ENCODE peak calls at places on chromosomes 11 and 22, in ten cellular contexts. V, R, W, Y, I, O, E, H, T and F are unnamed samples. For H3K4me1, the result is how much of the 10 kb centered on the place peaks cover.

GRCh38 chr11:116065986-116066385 is 561.8 kb upstream of the CADM1 start:
- DNase-seq in V (no peak), R (no peak), W (no peak), Y (no peak), I (no peak), O (no peak), E (no peak), H (no peak), T (no peak), F (no peak)

GRCh38 chr11:65853249-65853979 is 4.6 kb downstream of the CFL1 start:
- DNase-seq in V (peak), R (no peak), W (peak), Y (no peak), I (no peak), O (no peak), E (no peak), H (no peak), T (no peak), F (no peak)

GRCh38 chr22:16915711-16916110 is 90.5 kb upstream of the XKR3 start:
- DNase-seq in V (no peak), R (no peak), W (no peak), Y (no peak), I (no peak), O (no peak), E (no peak), H (no peak), T (no peak), F (no peak)

GRCh38 chr22:24772493-24773220 is 1.9 kb downstream of the PIWIL3 start:
- DNase-seq in V (peak), R (no peak), W (no peak), Y (peak), I (peak), O (no peak), E (no peak), H (peak), T (no peak), F (no peak)

GRCh38 chr11:43969543-43969942 is 27.1 kb downstream of the C11orf96 start:
- DNase-seq in V (no peak), R (no peak), W (no peak), Y (peak), I (no peak), O (no peak), E (no peak), H (no peak), T (no peak), F (no peak)

GRCh38 chr11:117562111-117562510 is 234.5 kb downstream of the CEP164 start:
- DNase-seq in V (no peak), R (no peak), W (no peak), Y (no peak), I (no peak), O (no peak), E (no peak), H (no peak), T (no peak), F (no peak)

GRCh38 chr22:20637740-20638139 is 130.3 kb downstream of the MED15 start:
- DNase-seq in V (no peak), R (no peak), W (no peak), Y (no peak), I (no peak), O (no peak), E (no peak), H (no peak), T (no peak), F (no peak)

GRCh38 chr11:60282291-60282690 is 1.8 kb downstream of the MS4A4A start:
- DNase-seq in V (no peak), R (no peak), W (no peak), Y (no peak), I (no peak), O (no peak), E (no peak), H (no peak), T (no peak), F (no peak)

GRCh38 chr11:78377625-78378418 is 39.8 kb downstream of the GAB2 start:
- DNase-seq in V (no peak), R (no peak), W (peak), Y (no peak), I (no peak), O (no peak), E (no peak), H (no peak), T (no peak), F (no peak)

GRCh38 chr11:1825785-1826451 is 8.9 kb upstream of the SYT8 start:
- DNase-seq in V (peak), R (no peak), W (no peak), Y (no peak), I (no peak), O (no peak), E (no peak), H (no peak), T (no peak), F (no peak)
- H3K4me1 ChIP-seq in V (under half), R (under half), W (under half), Y (under half), I (under half), O (half or more), E (under half), H (under half), T (under half), F (under half)

GRCh38 chr11:61969838-61970452 is 2.5 kb upstream of the FTH1 start:
- DNase-seq in V (no peak), R (no peak), W (no peak), Y (no peak), I (no peak), O (no peak), E (no peak), H (peak), T (no peak), F (no peak)
- H3K4me1 ChIP-seq in V (under half), R (half or more), W (under half), Y (under half), I (under half), O (half or more), E (half or more), H (half or more), T (half or more), F (under half)

DNA sequence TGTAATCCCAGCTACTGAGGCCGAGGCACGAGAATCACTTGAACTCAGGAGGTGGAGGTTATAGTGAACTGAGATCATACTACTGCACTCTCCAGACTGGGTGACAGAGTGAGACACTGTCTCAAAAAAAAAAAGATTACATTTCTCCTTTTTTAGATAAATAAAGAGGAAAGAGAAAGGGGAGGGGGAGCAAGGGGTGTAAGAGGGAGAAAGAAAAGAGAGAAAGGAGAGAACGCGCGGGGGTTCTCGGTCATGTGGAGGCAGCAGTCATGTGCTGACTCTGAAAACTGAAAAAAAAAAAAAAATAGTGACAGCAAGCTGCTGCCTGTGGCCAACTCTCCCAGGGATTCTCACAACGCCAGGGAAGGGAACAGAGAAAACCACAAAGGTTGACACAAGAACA is 14.3 kb downstream of the SCGB1A1 start:
- DNase-seq in V (no peak), R (no peak), W (no peak), Y (no peak), I (no peak), O (no peak), E (no peak), H (no peak), T (no peak), F (no peak)
- H3K4me1 ChIP-seq in V (under half), R (under half), W (under half), Y (under half), I (under half), O (half or more), E (under half), H (under half), T (under half), F (under half)

GRCh38 chr11:35083181-35084061 is 55.5 kb upstream of the CD44 start:
- DNase-seq in V (peak), R (peak), W (peak), Y (no peak), I (no peak), O (peak), E (peak), H (peak), T (peak), F (no peak)

GRCh38 chr11:35082322-35083180 is 56.4 kb upstream of the CD44 start:
- DNase-seq in V (peak), R (peak), W (peak), Y (no peak), I (no peak), O (peak), E (peak), H (peak), T (peak), F (peak)

GRCh38 chr11:35077709-35078695 is 61.0 kb upstream of the CD44 start:
- DNase-seq in V (no peak), R (no peak), W (no peak), Y (no peak), I (no peak), O (no peak), E (no peak), H (peak), T (no peak), F (no peak)

GRCh38 chr11:35076201-35077100 is 62.5 kb upstream of the CD44 start:
- DNase-seq in V (no peak), R (no peak), W (no peak), Y (no peak), I (no peak), O (no peak), E (no peak), H (no peak), T (no peak), F (no peak)

GRCh38 chr11:35079581-35079980 is 59.4 kb upstream of the CD44 start:
- DNase-seq in V (no peak), R (no peak), W (no peak), Y (no peak), I (no peak), O (no peak), E (no peak), H (no peak), T (no peak), F (no peak)
- H3K4me1 ChIP-seq in V (under half), R (under half), W (under half), Y (under half), I (under half), O (under half), E (under half), H (half or more), T (under half), F (under half)

DNA sequence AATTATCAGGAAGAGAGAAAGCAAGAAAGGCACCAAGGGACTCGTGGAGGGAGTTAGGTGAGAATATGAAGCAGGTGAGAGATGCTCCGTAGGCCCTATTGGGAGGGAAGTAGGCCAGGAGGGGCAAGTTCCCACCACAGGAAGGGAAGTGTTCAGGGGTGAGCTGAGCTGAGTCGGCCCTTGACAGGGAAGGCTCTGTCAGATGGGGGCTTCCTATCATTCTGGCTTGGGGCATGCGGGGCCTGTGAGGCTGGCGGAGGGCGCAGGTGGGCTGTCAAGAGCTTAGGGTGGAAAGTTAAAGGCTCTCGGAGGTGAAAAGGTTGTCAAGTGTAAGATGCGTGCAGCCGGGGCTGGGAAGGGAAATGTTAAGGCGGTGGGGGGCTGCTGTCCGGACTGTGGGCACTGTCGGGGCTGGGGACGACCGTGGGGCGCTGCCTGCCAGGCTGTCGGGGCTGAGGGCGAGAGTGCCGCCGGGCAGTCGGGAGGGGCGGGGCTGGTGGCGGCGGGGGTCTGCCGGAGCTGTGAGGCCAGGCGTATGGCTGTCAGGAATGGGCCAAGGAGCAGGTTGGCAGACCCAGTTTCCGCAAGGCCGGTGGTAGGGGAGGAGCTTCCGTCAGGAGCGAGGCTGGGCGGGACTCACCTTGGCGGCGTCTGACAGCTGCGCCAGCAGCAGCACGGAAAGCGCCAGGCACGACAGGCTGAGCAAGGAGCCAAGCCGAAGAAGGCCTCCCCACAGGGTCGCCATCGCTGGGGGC is 496 bp downstream of the TMEM9B start:
- DNase-seq in V (peak), R (peak), W (peak), Y (peak), I (peak), O (peak), E (peak), H (peak), T (peak), F (no peak)
- H3K4me1 ChIP-seq in V (under half), R (under half), W (under half), Y (under half), I (under half), O (half or more), E (under half), H (under half), T (under half), F (under half)

GRCh38 chr11:121451178-121451981 is 734 bp upstream of the SORL1 start:
- DNase-seq in V (no peak), R (no peak), W (peak), Y (no peak), I (no peak), O (peak), E (no peak), H (peak), T (no peak), F (peak)

GRCh38 chr11:121455115-121455514 is 2.3 kb upstream of the SORL1-AS1 start:
- DNase-seq in V (no peak), R (no peak), W (no peak), Y (no peak), I (no peak), O (no peak), E (no peak), H (no peak), T (no peak), F (no peak)

GRCh38 chr11:121452609-121453150 is at the start of gene SORL1-AS1:
- DNase-seq in V (no peak), R (peak), W (peak), Y (no peak), I (no peak), O (no peak), E (no peak), H (peak), T (peak), F (peak)

GRCh38 chr11:121451982-121452608 is at the start of gene SORL1:
- DNase-seq in V (peak), R (peak), W (peak), Y (peak), I (peak), O (peak), E (peak), H (peak), T (peak), F (peak)

GRCh38 chr11:121453589-121454299 is 977 bp upstream of the SORL1-AS1 start:
- DNase-seq in V (no peak), R (no peak), W (no peak), Y (no peak), I (no peak), O (no peak), E (no peak), H (no peak), T (no peak), F (no peak)
- H3K4me1 ChIP-seq in V (under half), R (under half), W (under half), Y (under half), I (under half), O (half or more), E (under half), H (under half), T (under half), F (under half)

GRCh38 chr11:62554377-62554776 is 7.8 kb upstream of the AHNAK start:
- DNase-seq in V (peak), R (no peak), W (peak), Y (no peak), I (no peak), O (no peak), E (peak), H (no peak), T (no peak), F (no peak)
- H3K4me1 ChIP-seq in V (under half), R (half or more), W (half or more), Y (under half), I (under half), O (half or more), E (half or more), H (half or more), T (half or more), F (half or more)

GRCh38 chr11:3197044-3197715 is 21.4 kb downstream of the MRGPRG start:
- DNase-seq in V (no peak), R (no peak), W (no peak), Y (no peak), I (no peak), O (peak), E (no peak), H (no peak), T (no peak), F (no peak)
- H3K4me1 ChIP-seq in V (under half), R (under half), W (under half), Y (under half), I (under half), O (under half), E (under half), H (under half), T (under half), F (under half)

DNA sequence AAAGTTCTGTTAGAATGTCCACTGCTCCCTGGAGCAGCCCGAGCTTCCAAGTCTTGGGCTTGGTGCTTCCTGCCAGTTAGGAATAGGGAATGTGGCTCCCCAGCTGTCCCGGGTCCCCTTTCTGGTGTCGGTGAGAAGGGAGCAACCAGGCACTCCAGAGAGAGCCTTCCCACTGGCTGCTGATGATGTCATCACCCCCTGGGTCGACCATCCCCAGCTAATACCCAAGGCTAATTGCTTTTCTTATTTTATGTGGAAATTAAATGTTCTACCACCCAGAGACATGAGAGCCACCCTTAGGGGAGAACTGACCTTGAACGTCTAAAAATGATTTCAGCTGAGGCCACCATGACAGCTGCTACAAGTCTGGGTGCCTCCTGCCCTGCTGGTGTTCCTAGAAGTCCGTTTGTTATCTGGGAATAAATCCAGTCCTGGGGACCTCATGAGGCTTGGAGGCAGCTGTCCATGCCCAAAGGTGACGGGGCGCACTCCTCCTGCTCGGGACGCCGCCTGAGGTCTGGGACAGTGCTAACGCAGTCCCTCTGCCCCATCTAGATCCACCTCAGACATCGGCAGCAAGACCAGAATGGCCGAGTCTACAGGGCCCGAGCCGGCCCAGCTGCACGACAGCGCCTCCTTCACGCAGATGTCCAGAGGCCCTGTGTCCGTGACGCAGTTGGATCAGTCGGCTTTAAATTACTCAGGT is 42.3 kb downstream of the C11orf91 start:
- DNase-seq in V (peak), R (no peak), W (no peak), Y (no peak), I (peak), O (no peak), E (no peak), H (no peak), T (no peak), F (no peak)
- H3K4me1 ChIP-seq in V (under half), R (under half), W (under half), Y (under half), I (under half), O (under half), E (under half), H (under half), T (under half), F (under half)

GRCh38 chr11:108871867-108872266 is 207.0 kb downstream of the DDX10 start:
- DNase-seq in V (no peak), R (no peak), W (no peak), Y (no peak), I (no peak), O (no peak), E (no peak), H (no peak), T (no peak), F (no peak)

GRCh38 chr11:108870373-108871020 is 205.6 kb downstream of the DDX10 start:
- DNase-seq in V (no peak), R (no peak), W (no peak), Y (no peak), I (no peak), O (no peak), E (no peak), H (peak), T (no peak), F (no peak)

GRCh38 chr11:108873305-108873704 is 208.4 kb downstream of the DDX10 start:
- DNase-seq in V (no peak), R (no peak), W (no peak), Y (no peak), I (peak), O (no peak), E (no peak), H (peak), T (no peak), F (no peak)

GRCh38 chr11:108872781-108873291 is 208.0 kb downstream of the DDX10 start:
- DNase-seq in V (no peak), R (no peak), W (no peak), Y (no peak), I (peak), O (no peak), E (no peak), H (peak), T (no peak), F (no peak)

GRCh38 chr11:108871152-108871551 is 206.3 kb downstream of the DDX10 start:
- DNase-seq in V (peak), R (no peak), W (no peak), Y (peak), I (peak), O (no peak), E (no peak), H (peak), T (no peak), F (no peak)
- H3K4me1 ChIP-seq in V (under half), R (under half), W (under half), Y (under half), I (under half), O (under half), E (under half), H (under half), T (under half), F (under half)